ENCODE peak calls at places on chromosomes 2 and 18, in five cellular contexts. R is fibroblast of lung, B is mammary epithelial cell, G is GM23248, H is mesenchymal stem cell. K is an unnamed sample. For H3K27me3, the result is how much of the 10 kb centered on the place peaks cover.

GRCh38 chr2:100921685-100922161 is 80.4 kb upstream of the RPL31 start:
- DNase-seq in R (peak), B (no peak), H (peak), G (peak), K (no peak)

GRCh38 chr2:33144243-33144642 is 197.5 kb downstream of the LTBP1 start:
- DNase-seq in B (no peak), G (no peak), R (peak), H (no peak), K (no peak)

GRCh38 chr2:233835230-233836186 is 18.8 kb downstream of the HJURP start:
- DNase-seq in R (no peak), G (no peak), B (no peak), H (no peak), K (no peak)

GRCh38 chr18:37578886-37579513 is 13.4 kb upstream of the CELF4 start:
- DNase-seq in G (peak), R (no peak), H (peak), B (peak), K (peak)

GRCh38 chr2:96122391-96122790 is 6.0 kb upstream of the ADRA2B start:
- DNase-seq in H (no peak), R (no peak), B (no peak), G (no peak), K (no peak)

GRCh38 chr2:23692263-23692662 is 234.7 kb downstream of the ATAD2B start:
- DNase-seq in R (no peak), B (no peak), G (no peak), H (no peak), K (no peak)

GRCh38 chr2:120314656-120315366 is 31.1 kb upstream of the INHBB start:
- DNase-seq in B (no peak), G (no peak), R (no peak), H (no peak), K (no peak)

GRCh38 chr2:64837116-64837704 is 152.0 kb upstream of the SLC1A4 start:
- DNase-seq in R (peak), B (peak), G (peak), H (peak), K (no peak)

GRCh38 chr2:119760237-119760807 is 600 bp downstream of the PTPN4 start:
- DNase-seq in H (no peak), G (no peak), R (no peak), B (no peak), K (peak)

GRCh38 chr2:181944914-181945291 is 40.8 kb upstream of the PPP1R1C start:
- DNase-seq in H (no peak), R (no peak), G (no peak), B (no peak), K (no peak)

GRCh38 chr2:205725059-205725458 is 42.8 kb downstream of the NRP2 start:
- DNase-seq in G (no peak), H (no peak), B (no peak), R (no peak), K (no peak)

GRCh38 chr18:31497711-31498449 is at the start of gene DSG2:
- DNase-seq in B (peak), G (peak), R (peak), H (no peak), K (no peak)

GRCh38 chr18:46320297-46320696 is 216.1 kb downstream of the HAUS1 start:
- DNase-seq in H (no peak), G (no peak), B (no peak), R (no peak), K (peak)

GRCh38 chr2:240968731-240969624 is 29.4 kb upstream of the SNED1 start:
- DNase-seq in R (no peak), H (no peak), B (no peak), G (no peak), K (no peak)

GRCh38 chr2:223230352-223230751 is 178.4 kb downstream of the KCNE4 start:
- DNase-seq in R (no peak), H (no peak), G (peak), B (peak), K (no peak)

GRCh38 chr2:36951574-36951973 is 14.8 kb downstream of the STRN start:
- DNase-seq in H (peak), B (peak), R (peak), G (peak), K (no peak)

GRCh38 chr2:2014251-2014761 is 270.0 kb upstream of the PXDN start:
- DNase-seq in R (peak), G (peak), B (no peak), H (no peak), K (no peak)

GRCh38 chr2:166234112-166234846 is 106.5 kb upstream of the SCN1A start:
- DNase-seq in R (peak), H (peak), B (no peak), G (peak), K (no peak)

GRCh38 chr2:78754930-78755329 is 270.6 kb upstream of the REG3G start:
- DNase-seq in R (no peak), G (no peak), H (no peak), B (no peak), K (no peak)

GRCh38 chr2:143732076-143732475 is 602.9 kb downstream of the ARHGAP15 start:
- DNase-seq in G (no peak), H (peak), R (peak), B (peak), K (no peak)

GRCh38 chr2:28347193-28347592 is 45.5 kb upstream of the FOSL2 start:
- DNase-seq in B (no peak), G (no peak), H (no peak), R (no peak), K (no peak)

GRCh38 chr2:128640847-128641360 is 322.2 kb upstream of the HS6ST1 start:
- DNase-seq in B (no peak), R (no peak), H (no peak), G (no peak), K (no peak)

GRCh38 chr18:59238385-59238784 is 18.4 kb downstream of the GRP start:
- DNase-seq in G (peak), H (no peak), B (no peak), R (no peak), K (no peak)

GRCh38 chr2:119111115-119111975 is 47.2 kb downstream of the C1QL2 start:
- DNase-seq in G (no peak), H (no peak), B (peak), R (no peak), K (no peak)

GRCh38 chr2:96143231-96143847 is 1.9 kb downstream of the DUSP2 start:
- DNase-seq in H (no peak), R (no peak), B (no peak), G (no peak), K (no peak)

GRCh38 chr2:217959723-217960122 is 43.1 kb downstream of the TNS1 start:
- DNase-seq in G (no peak), H (no peak), B (no peak), R (peak), K (no peak)

GRCh38 chr2:239149501-239149900 is 251.3 kb downstream of the HDAC4 start:
- DNase-seq in R (no peak), G (no peak), H (no peak), B (no peak), K (no peak)

GRCh38 chr2:189481071-189481470 is 39.8 kb downstream of the WDR75 start:
- DNase-seq in B (no peak), G (no peak), H (no peak), R (no peak), K (no peak)

GRCh38 chr2:205696541-205697441 is 14.5 kb downstream of the NRP2 start:
- DNase-seq in H (peak), B (no peak), R (peak), G (no peak), K (no peak)

GRCh38 chr2:80374105-80374504 is 69.6 kb upstream of the LRRTM1 start:
- DNase-seq in R (no peak), H (no peak), B (no peak), G (no peak), K (no peak)

GRCh38 chr18:72871091-72871490 is 3.3 kb upstream of the NETO1 start:
- DNase-seq in G (no peak), B (peak), H (no peak), R (peak), K (no peak)

GRCh38 chr2:30707304-30707903 is 99.8 kb downstream of the CAPN13 start:
- DNase-seq in B (no peak), G (no peak), H (no peak), R (no peak), K (no peak)

GRCh38 chr2:174339971-174340399 is 5.2 kb downstream of the SP9 start:
- DNase-seq in H (peak), G (no peak), R (no peak), B (no peak), K (no peak)

GRCh38 chr18:32911660-32912284 is 138.9 kb upstream of the KLHL14 start:
- DNase-seq in R (peak), H (peak), G (peak), B (peak), K (no peak)

GRCh38 chr2:241564596-241565411 is 6.3 kb downstream of the BOK start:
- DNase-seq in H (no peak), R (no peak), G (peak), B (no peak), K (no peak)

GRCh38 chr18:78624646-78625279 is 354.9 kb upstream of the SALL3 start:
- DNase-seq in H (no peak), G (no peak), B (no peak), R (no peak), K (no peak)

GRCh38 chr18:77548790-77549420 is 299.3 kb downstream of the GALR1 start:
- DNase-seq in B (no peak), G (no peak), H (no peak), R (no peak), K (peak)

DNA sequence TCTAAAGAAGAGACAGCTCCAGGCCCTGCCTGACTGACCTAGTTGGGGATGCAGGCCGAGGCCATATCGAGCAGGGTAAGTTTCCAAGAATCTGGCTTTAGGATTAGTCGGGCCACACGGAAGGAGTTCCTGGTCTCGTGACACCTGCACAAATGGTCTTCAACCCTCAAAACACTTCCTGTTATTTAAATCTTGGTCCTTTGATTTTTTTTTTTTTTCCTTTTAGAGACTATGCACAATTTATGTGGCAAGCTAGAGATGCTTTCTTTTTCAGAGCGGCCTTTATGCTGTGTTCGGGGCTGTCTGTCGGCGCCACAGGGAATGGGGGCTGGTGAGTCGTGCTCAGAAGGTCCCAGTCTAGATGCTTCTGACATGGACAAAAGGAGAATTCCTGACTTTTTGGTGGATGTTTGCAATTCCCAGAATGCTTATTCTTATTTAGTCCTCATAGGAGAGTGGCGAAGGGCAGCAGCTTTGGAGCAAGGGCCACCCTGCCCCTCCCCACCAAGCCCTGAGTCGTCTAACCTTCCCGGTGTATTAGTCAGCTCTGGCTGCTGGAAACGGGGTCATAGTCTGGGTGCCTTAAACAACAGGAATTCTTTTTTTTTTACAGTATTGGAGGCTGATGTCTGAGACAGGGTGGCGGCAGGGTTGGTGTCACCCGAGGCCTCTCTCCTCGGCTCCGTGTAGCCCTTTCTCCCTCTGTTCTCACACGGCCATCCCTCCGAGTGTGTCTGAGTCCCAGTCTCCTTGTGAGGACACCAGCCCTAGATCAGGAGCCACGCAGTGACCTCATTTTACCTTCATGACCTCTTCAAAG is 27.4 kb downstream of the HPCAL1 start:
- DNase-seq in G (peak), B (no peak), H (peak), R (peak), K (no peak)
- H2AFZ ChIP-seq in G (peak), B (no peak), H (no peak), R (no peak), K (no peak)

GRCh38 chr2:63301481-63301880 is 250.9 kb downstream of the OTX1 start:
- DNase-seq in H (no peak), R (no peak), B (no peak), G (no peak), K (no peak)

GRCh38 chr2:63300835-63301234 is 250.2 kb downstream of the OTX1 start:
- DNase-seq in H (no peak), R (no peak), B (no peak), G (no peak), K (peak)
- H3K9ac ChIP-seq in H (no peak), R (no peak), B (no peak), G (no peak), K (no peak)

GRCh38 chr2:73999881-74000597 is 15.3 kb downstream of the TET3 start:
- DNase-seq in G (peak), B (no peak), R (peak), H (peak), K (no peak)
- H3K27me3 ChIP-seq in G (under half), B (under half), R (under half), H (under half), K (under half)

GRCh38 chr2:86791574-86791973 is 861 bp upstream of the CD8A start:
- DNase-seq in H (no peak), R (no peak), B (no peak), G (no peak), K (no peak)
- H2AFZ ChIP-seq in H (no peak), R (no peak), B (no peak), G (no peak), K (no peak)

GRCh38 chr2:46014911-46015654 is 282.1 kb upstream of the EPAS1 start:
- DNase-seq in B (no peak), H (peak), G (peak), R (peak), K (no peak)

GRCh38 chr2:46018773-46019593 is 278.2 kb upstream of the EPAS1 start:
- DNase-seq in G (no peak), B (no peak), R (no peak), H (no peak), K (no peak)

GRCh38 chr2:46013726-46014125 is 283.5 kb upstream of the EPAS1 start:
- DNase-seq in R (no peak), H (no peak), B (no peak), G (no peak), K (no peak)

GRCh38 chr2:46012618-46013240 is 284.5 kb upstream of the EPAS1 start:
- DNase-seq in H (no peak), B (peak), R (no peak), G (peak), K (no peak)

GRCh38 chr2:46015671-46016070 is 281.5 kb upstream of the EPAS1 start:
- DNase-seq in G (no peak), B (no peak), H (no peak), R (no peak), K (no peak)
- H3K9ac ChIP-seq in G (no peak), B (no peak), H (no peak), R (no peak), K (no peak)

K was measured in Karpas-422.